ENCODE peak calls at places on chromosomes 16 and 17, in four cellular contexts. One of them, this sample, is unnamed.
A peak's percentile ranks its signal among the peaks of the same experiment; 100 is the strongest.

GRCh38 chr17:34486781-34487180 is 92.6 kb upstream of the TMEM132E start:
- DNase-seq in gastrocnemius medialis: no peak
- DNase-seq in breast epithelium: no peak
- DNase-seq in IMR-90: no peak
- DNase-seq in this sample: no peak

GRCh38 chr16:16021988-16022682 is 72.7 kb downstream of the ABCC1 start:
- DNase-seq in IMR-90: peak; percentile 97
- DNase-seq in breast epithelium: peak; percentile 94
- DNase-seq in gastrocnemius medialis: peak; percentile 98
- DNase-seq in this sample: peak; percentile 30

GRCh38 chr17:68491381-68491849 is 20.8 kb upstream of the PRKAR1A start:
- DNase-seq in gastrocnemius medialis: peak; percentile 28
- DNase-seq in IMR-90: no peak
- DNase-seq in breast epithelium: no peak
- DNase-seq in this sample: no peak

GRCh38 chr17:62933986-62934385 is 32.0 kb upstream of the TANC2 start:
- DNase-seq in gastrocnemius medialis: no peak
- DNase-seq in IMR-90: no peak
- DNase-seq in breast epithelium: no peak
- DNase-seq in this sample: no peak

GRCh38 chr17:48153711-48154642 is 46.4 kb downstream of the SNX11 start:
- DNase-seq in IMR-90: peak; percentile 54
- DNase-seq in gastrocnemius medialis: no peak
- DNase-seq in breast epithelium: no peak
- DNase-seq in this sample: no peak

GRCh38 chr17:64786337-64786736 is 124.2 kb upstream of the SMURF2 start:
- DNase-seq in breast epithelium: no peak
- DNase-seq in IMR-90: no peak
- DNase-seq in gastrocnemius medialis: no peak
- DNase-seq in this sample: no peak

GRCh38 chr17:77834170-77835115 is 124.1 kb upstream of the TNRC6C start:
- DNase-seq in IMR-90: peak; percentile 86
- DNase-seq in gastrocnemius medialis: peak; percentile 73
- DNase-seq in breast epithelium: no peak
- DNase-seq in this sample: no peak

GRCh38 chr17:73855933-73856332 is 211.7 kb upstream of the SDK2 start:
- DNase-seq in breast epithelium: no peak
- DNase-seq in gastrocnemius medialis: no peak
- DNase-seq in IMR-90: no peak
- DNase-seq in this sample: no peak

GRCh38 chr17:4622375-4622774 is 19.1 kb downstream of the ALOX15 start:
- DNase-seq in gastrocnemius medialis: no peak
- DNase-seq in IMR-90: no peak
- DNase-seq in breast epithelium: no peak
- DNase-seq in this sample: no peak

GRCh38 chr17:62093188-62094155 is 28.4 kb upstream of the MED13 start:
- DNase-seq in breast epithelium: no peak
- DNase-seq in IMR-90: peak; percentile 95
- DNase-seq in gastrocnemius medialis: no peak
- DNase-seq in this sample: no peak

GRCh38 chr16:27398894-27399853 is 2.8 kb upstream of the IL21R start:
- DNase-seq in gastrocnemius medialis: no peak
- DNase-seq in IMR-90: no peak
- DNase-seq in breast epithelium: no peak
- DNase-seq in this sample: no peak

GRCh38 chr17:76783146-76783545 is 45.2 kb downstream of the MFSD11 start:
- DNase-seq in breast epithelium: no peak
- DNase-seq in gastrocnemius medialis: no peak
- DNase-seq in IMR-90: no peak
- DNase-seq in this sample: no peak

GRCh38 chr17:2683912-2684311 is 27.7 kb downstream of the CLUH start:
- DNase-seq in IMR-90: peak; percentile 75
- DNase-seq in breast epithelium: peak; percentile 51
- DNase-seq in gastrocnemius medialis: no peak
- DNase-seq in this sample: no peak

GRCh38 chr17:57530026-57530425 is 215.1 kb downstream of the CCDC182 start:
- DNase-seq in breast epithelium: no peak
- DNase-seq in IMR-90: no peak
- DNase-seq in gastrocnemius medialis: no peak
- DNase-seq in this sample: no peak

GRCh38 chr16:89860747-89861304 is 12.6 kb upstream of the TCF25 start:
- DNase-seq in breast epithelium: peak; percentile 70
- DNase-seq in IMR-90: peak; percentile 17
- DNase-seq in gastrocnemius medialis: peak; percentile 16
- DNase-seq in this sample: no peak

GRCh38 chr16:13307861-13308260 is 406.5 kb downstream of the SHISA9 start:
- DNase-seq in IMR-90: no peak
- DNase-seq in breast epithelium: no peak
- DNase-seq in gastrocnemius medialis: no peak
- DNase-seq in this sample: no peak

GRCh38 chr16:19386555-19386954 is 31.1 kb upstream of the TMC5 start:
- DNase-seq in breast epithelium: no peak
- DNase-seq in IMR-90: no peak
- DNase-seq in gastrocnemius medialis: no peak
- DNase-seq in this sample: no peak

GRCh38 chr16:19384656-19385055 is 33.0 kb upstream of the TMC5 start:
- DNase-seq in IMR-90: no peak
- DNase-seq in gastrocnemius medialis: no peak
- DNase-seq in breast epithelium: peak; percentile 72
- DNase-seq in this sample: no peak

GRCh38 chr16:19392352-19392751 is 25.3 kb upstream of the TMC5 start:
- DNase-seq in breast epithelium: no peak
- DNase-seq in IMR-90: no peak
- DNase-seq in gastrocnemius medialis: no peak
- DNase-seq in this sample: no peak

GRCh38 chr16:19393226-19394074 is 24.2 kb upstream of the TMC5 start:
- DNase-seq in breast epithelium: no peak
- DNase-seq in gastrocnemius medialis: no peak
- DNase-seq in IMR-90: peak; percentile 23
- DNase-seq in this sample: no peak

GRCh38 chr16:19389246-19389645 is 28.4 kb upstream of the TMC5 start:
- DNase-seq in breast epithelium: peak; percentile 70
- DNase-seq in IMR-90: no peak
- DNase-seq in gastrocnemius medialis: no peak
- DNase-seq in this sample: no peak
- TF ChIP-seq CTCF in breast epithelium: no peak
- TF ChIP-seq CTCF in IMR-90: peak; percentile 25
- TF ChIP-seq CTCF in gastrocnemius medialis: no peak
- TF ChIP-seq CTCF in this sample: peak; percentile 54

GRCh38 chr17:16286009-16286946 is 67.0 kb downstream of the CENPV start:
- DNase-seq in gastrocnemius medialis: peak; percentile 50
- DNase-seq in breast epithelium: peak; percentile 64
- DNase-seq in IMR-90: peak; percentile 98
- DNase-seq in this sample: peak; percentile 26
- TF ChIP-seq POLR2A in gastrocnemius medialis: peak; percentile 37
- TF ChIP-seq POLR2A in breast epithelium: no peak
- TF ChIP-seq POLR2A in IMR-90: peak; percentile 34
- TF ChIP-seq POLR2A in this sample: no peak

GRCh38 chr17:10460062-10460461 is 9.3 kb downstream of the MYH4 start:
- DNase-seq in IMR-90: no peak
- DNase-seq in gastrocnemius medialis: no peak
- DNase-seq in breast epithelium: no peak
- DNase-seq in this sample: no peak

GRCh38 chr17:10457952-10458351 is 11.4 kb downstream of the MYH4 start:
- DNase-seq in gastrocnemius medialis: no peak
- DNase-seq in IMR-90: no peak
- DNase-seq in breast epithelium: no peak
- DNase-seq in this sample: no peak

DNA sequence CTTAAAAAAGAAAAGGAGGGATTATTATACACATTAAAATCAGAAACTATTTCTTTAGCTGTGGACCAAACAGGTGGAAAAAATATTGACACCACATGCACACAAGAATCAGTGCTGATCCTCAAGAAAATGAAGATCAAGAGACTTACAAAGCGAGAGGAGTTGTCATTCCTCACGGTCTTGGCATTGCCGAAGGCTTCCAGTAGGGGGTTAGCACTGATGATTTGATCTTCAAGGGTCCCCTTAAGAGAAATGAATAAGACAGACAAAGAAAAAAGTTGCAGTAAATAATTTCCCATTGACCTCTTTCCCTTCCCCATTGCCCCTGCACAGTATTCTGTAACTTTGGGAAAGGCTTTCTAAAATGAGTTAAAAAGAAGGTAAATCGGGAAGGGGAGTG is 6.0 kb downstream of the MYH4 start:
- DNase-seq in IMR-90: no peak
- DNase-seq in gastrocnemius medialis: no peak
- DNase-seq in breast epithelium: no peak
- DNase-seq in this sample: no peak
- TF ChIP-seq CTCF in IMR-90: no peak
- TF ChIP-seq CTCF in gastrocnemius medialis: no peak
- TF ChIP-seq CTCF in breast epithelium: no peak
- TF ChIP-seq CTCF in this sample: no peak

GRCh38 chr17:41925991-41926590 is 4.3 kb upstream of the ODAD4 start:
- DNase-seq in breast epithelium: no peak
- DNase-seq in IMR-90: no peak
- DNase-seq in gastrocnemius medialis: no peak
- DNase-seq in this sample: no peak

GRCh38 chr17:41935641-41936040 is 5.2 kb downstream of the ODAD4 start:
- DNase-seq in breast epithelium: no peak
- DNase-seq in IMR-90: no peak
- DNase-seq in gastrocnemius medialis: no peak
- DNase-seq in this sample: no peak

GRCh38 chr17:41932821-41933389 is 2.5 kb downstream of the ODAD4 start:
- DNase-seq in IMR-90: no peak
- DNase-seq in gastrocnemius medialis: no peak
- DNase-seq in breast epithelium: no peak
- DNase-seq in this sample: no peak

GRCh38 chr17:41928693-41929251 is 1.6 kb upstream of the ODAD4 start:
- DNase-seq in gastrocnemius medialis: no peak
- DNase-seq in breast epithelium: no peak
- DNase-seq in IMR-90: no peak
- DNase-seq in this sample: no peak

DNA sequence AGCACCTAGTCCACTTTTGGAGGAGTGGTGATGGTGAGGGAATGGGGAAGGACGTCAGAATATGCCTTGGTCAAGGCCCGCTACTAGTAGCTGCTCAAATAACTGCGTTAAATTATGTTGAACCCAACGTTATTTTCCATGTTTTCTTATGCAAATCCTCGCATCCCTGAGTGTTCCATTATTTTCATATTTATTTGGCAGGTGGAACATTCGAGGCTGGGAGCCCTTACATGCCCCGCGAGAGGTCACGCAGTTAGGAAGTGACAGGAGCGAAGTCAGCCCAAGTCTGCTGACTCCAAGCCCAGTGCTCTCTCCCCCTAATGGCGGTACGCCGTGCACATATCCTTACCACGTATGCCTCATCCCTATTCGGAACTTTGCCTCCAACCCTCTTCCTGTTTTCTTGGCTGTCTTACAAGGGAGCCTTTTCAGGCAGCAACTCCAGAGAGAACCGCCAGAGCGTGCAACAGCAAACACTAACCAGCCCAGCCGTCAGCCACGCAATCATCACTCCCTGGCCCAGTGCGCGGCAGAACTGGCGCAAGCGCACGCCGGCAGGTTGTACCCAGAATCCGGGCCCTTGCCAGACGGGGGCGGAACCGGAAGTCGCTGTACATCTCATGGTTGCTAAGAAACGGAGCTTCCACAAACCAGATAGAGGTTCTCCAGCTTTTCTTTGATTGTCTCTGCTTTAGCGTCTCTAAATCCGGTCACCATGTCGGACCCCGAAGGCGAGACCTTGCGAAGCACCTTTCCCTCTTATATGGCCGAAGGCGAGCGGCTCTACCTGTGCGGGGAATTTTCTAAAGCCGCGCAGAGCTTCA is at the start of gene ODAD4:
- DNase-seq in breast epithelium: peak; percentile 96
- DNase-seq in gastrocnemius medialis: peak; percentile 91
- DNase-seq in IMR-90: peak; percentile 98
- DNase-seq in this sample: peak; percentile 62
- TF ChIP-seq POLR2A in breast epithelium: no peak
- TF ChIP-seq POLR2A in gastrocnemius medialis: peak; percentile 53
- TF ChIP-seq POLR2A in IMR-90: peak; percentile 72
- TF ChIP-seq POLR2A in this sample: peak; percentile 79

DNA sequence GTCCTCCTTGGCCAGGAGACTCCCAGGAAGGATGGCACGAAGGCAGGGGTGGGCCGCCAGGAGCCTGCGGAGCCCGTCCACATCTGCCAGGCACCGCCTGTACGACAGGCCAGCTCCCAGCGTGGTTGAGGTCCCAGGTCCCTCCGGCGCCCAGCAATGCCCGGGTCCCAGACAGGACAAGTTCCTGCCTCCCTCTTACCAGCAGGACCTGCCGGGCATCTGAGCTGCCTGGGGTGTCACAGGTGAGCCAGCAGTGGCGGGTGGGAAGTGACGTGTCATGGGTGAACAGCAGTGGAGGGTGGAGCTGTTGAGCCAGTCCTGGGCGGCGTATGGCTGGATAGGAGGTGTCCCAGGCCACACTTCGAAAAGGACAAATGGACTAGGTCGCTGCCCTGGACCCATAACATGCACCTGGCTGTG is 15.7 kb upstream of the BAHCC1 start:
- DNase-seq in IMR-90: no peak
- DNase-seq in gastrocnemius medialis: no peak
- DNase-seq in breast epithelium: peak; percentile 82
- DNase-seq in this sample: no peak
- TF ChIP-seq CTCF in IMR-90: no peak
- TF ChIP-seq CTCF in gastrocnemius medialis: no peak
- TF ChIP-seq CTCF in breast epithelium: no peak
- TF ChIP-seq CTCF in this sample: no peak